ENCODE peak calls at places on chromosome 4, in four cellular contexts. V is body of pancreas, T is osteocyte, L is Caco-2. O is an unnamed sample.

GRCh38 chr4:77821775-77822174 is 2.6 kb upstream of the CNOT6L start:
- DNase-seq in V (no peak), T (no peak), L (no peak), O (no peak)

GRCh38 chr4:82447886-82448285 is 17.5 kb downstream of the ENOPH1 start:
- DNase-seq in V (no peak), T (no peak), L (no peak), O (no peak)

GRCh38 chr4:101655005-101655404 is 135.5 kb upstream of the BANK1 start:
- DNase-seq in V (no peak), T (no peak), L (no peak), O (no peak)

GRCh38 chr4:120348521-120348920 is 281.9 kb upstream of the MAD2L1 start:
- DNase-seq in V (no peak), T (no peak), L (no peak), O (no peak)

GRCh38 chr4:111781611-111782010 is 363.6 kb upstream of the FAM241A start:
- DNase-seq in V (no peak), T (no peak), L (no peak), O (no peak)

GRCh38 chr4:86334020-86334750 is 25.7 kb downstream of the MAPK10 start:
- DNase-seq in V (no peak), T (no peak), L (no peak), O (no peak)

GRCh38 chr4:3673176-3673575 is 93.0 kb upstream of the ADRA2C start:
- DNase-seq in V (no peak), T (no peak), L (no peak), O (no peak)

GRCh38 chr4:82423245-82424054 is 6.8 kb downstream of the HNRNPDL start:
- DNase-seq in V (no peak), T (no peak), L (no peak), O (no peak)

GRCh38 chr4:102429553-102429952 is 71.6 kb upstream of the NFKB1 start:
- DNase-seq in V (no peak), T (no peak), L (no peak), O (no peak)

GRCh38 chr4:175431635-175432034 is 380.4 kb downstream of the GPM6A start:
- DNase-seq in V (no peak), T (no peak), L (no peak), O (no peak)

GRCh38 chr4:138611017-138611416 is 368.9 kb upstream of the SLC7A11 start:
- DNase-seq in V (no peak), T (no peak), L (no peak), O (no peak)

O was measured in vagina.